ENCODE peak calls at places on chromosomes 11 and 22, in nine cellular contexts. L is Panc1; T is left lung; M is lower lobe of right lung; O is heart left ventricle; D is CD4-positive, CD25-positive, alpha-beta regulatory T cell; J is upper lobe of left lung; E is body of pancreas; A is thoracic aorta. P is an unnamed sample.

GRCh38 chr11:95187730-95188129 is 43.3 kb downstream of the SESN3 start:
- ATAC-seq in L (no peak), T (no peak), M (no peak), O (no peak), D (no peak), J (no peak), E (no peak), A (no peak), P (no peak)

GRCh38 chr11:66592457-66593302 is at the start of the genes CCDC87 and CCS:
- ATAC-seq in L (peak; percentile 99), T (peak; percentile 98), M (peak; percentile 99), O (peak; percentile 98), D (peak; percentile 96), J (peak; percentile 96), E (peak; percentile 98), A (peak; percentile 89), P (peak; percentile 98)

GRCh38 chr11:35043933-35044332 is 95.0 kb upstream of the CD44 start:
- ATAC-seq in L (no peak), T (peak; percentile 9), M (peak; percentile 40), O (peak; percentile 76), D (no peak), J (no peak), E (no peak), A (no peak), P (no peak)

GRCh38 chr11:2699185-2699530 is 636 bp downstream of the KCNQ1OT1 start:
- ATAC-seq in L (peak; percentile 10), T (peak; percentile 32), M (peak; percentile 40), O (peak; percentile 3), D (no peak), J (peak; percentile 46), E (peak; percentile 10), A (no peak), P (no peak)

GRCh38 chr11:46356911-46357482 is 9.7 kb downstream of the DGKZ start:
- ATAC-seq in L (no peak), T (no peak), M (no peak), O (no peak), D (no peak), J (no peak), E (no peak), A (no peak), P (no peak)

GRCh38 chr11:50182486-50182885 is 149.8 kb downstream of the OR4C45 start:
- ATAC-seq in L (no peak), T (no peak), M (no peak), O (peak; percentile 50), D (no peak), J (no peak), E (no peak), A (no peak), P (no peak)

GRCh38 chr22:43154887-43155536 is 3.7 kb downstream of the TSPO start:
- ATAC-seq in L (no peak), T (no peak), M (no peak), O (no peak), D (no peak), J (peak; percentile 15), E (no peak), A (no peak), P (no peak)

GRCh38 chr11:34997872-34998548 is 81.6 kb downstream of the PDHX start:
- ATAC-seq in L (peak; percentile 65), T (peak; percentile 71), M (peak; percentile 66), O (no peak), D (no peak), J (no peak), E (peak; percentile 73), A (no peak), P (no peak)

GRCh38 chr22:36946436-36947158 is 33.2 kb downstream of the CSF2RB start:
- ATAC-seq in L (no peak), T (no peak), M (no peak), O (no peak), D (no peak), J (no peak), E (no peak), A (no peak), P (no peak)

GRCh38 chr11:20022363-20023081 is 137.8 kb downstream of the DBX1 start:
- ATAC-seq in L (no peak), T (peak; percentile 40), M (no peak), O (peak; percentile 39), D (no peak), J (peak; percentile 23), E (peak; percentile 73), A (no peak), P (no peak)

GRCh38 chr11:81219661-81220060 is 1514.0 kb downstream of the FAM181B start:
- ATAC-seq in L (no peak), T (no peak), M (no peak), O (no peak), D (no peak), J (no peak), E (no peak), A (no peak), P (no peak)

GRCh38 chr22:32646476-32646875 is 155.0 kb upstream of the TIMP3 start:
- ATAC-seq in L (no peak), T (no peak), M (no peak), O (no peak), D (no peak), J (no peak), E (no peak), A (no peak), P (no peak)

GRCh38 chr22:46846154-46846831 is 83.8 kb downstream of the TBC1D22A start:
- ATAC-seq in L (no peak), T (no peak), M (no peak), O (no peak), D (no peak), J (no peak), E (no peak), A (no peak), P (no peak)

GRCh38 chr11:762421-763072 is 14.7 kb downstream of the GATD1 start:
- ATAC-seq in L (peak; percentile 61), T (peak; percentile 82), M (peak; percentile 82), O (peak; percentile 16), D (no peak), J (peak; percentile 82), E (peak; percentile 46), A (no peak), P (peak; percentile 41)

GRCh38 chr11:68897441-68897840 is 6.2 kb downstream of the MRPL21 start:
- ATAC-seq in L (no peak), T (no peak), M (no peak), O (no peak), D (no peak), J (no peak), E (no peak), A (no peak), P (no peak)
- H3K36me3 ChIP-seq in L (peaks cover 20% of the 10 kb centered on the region), T (no peaks in the 10 kb centered on the region), M (peaks cover 81% of the 10 kb centered on the region), O (peaks cover 75% of the 10 kb centered on the region), D (peaks cover 72% of the 10 kb centered on the region), J (peaks cover 76% of the 10 kb centered on the region), E (peaks cover 41% of the 10 kb centered on the region), A (peaks cover 63% of the 10 kb centered on the region), P (peaks cover 89% of the 10 kb centered on the region)

DNA sequence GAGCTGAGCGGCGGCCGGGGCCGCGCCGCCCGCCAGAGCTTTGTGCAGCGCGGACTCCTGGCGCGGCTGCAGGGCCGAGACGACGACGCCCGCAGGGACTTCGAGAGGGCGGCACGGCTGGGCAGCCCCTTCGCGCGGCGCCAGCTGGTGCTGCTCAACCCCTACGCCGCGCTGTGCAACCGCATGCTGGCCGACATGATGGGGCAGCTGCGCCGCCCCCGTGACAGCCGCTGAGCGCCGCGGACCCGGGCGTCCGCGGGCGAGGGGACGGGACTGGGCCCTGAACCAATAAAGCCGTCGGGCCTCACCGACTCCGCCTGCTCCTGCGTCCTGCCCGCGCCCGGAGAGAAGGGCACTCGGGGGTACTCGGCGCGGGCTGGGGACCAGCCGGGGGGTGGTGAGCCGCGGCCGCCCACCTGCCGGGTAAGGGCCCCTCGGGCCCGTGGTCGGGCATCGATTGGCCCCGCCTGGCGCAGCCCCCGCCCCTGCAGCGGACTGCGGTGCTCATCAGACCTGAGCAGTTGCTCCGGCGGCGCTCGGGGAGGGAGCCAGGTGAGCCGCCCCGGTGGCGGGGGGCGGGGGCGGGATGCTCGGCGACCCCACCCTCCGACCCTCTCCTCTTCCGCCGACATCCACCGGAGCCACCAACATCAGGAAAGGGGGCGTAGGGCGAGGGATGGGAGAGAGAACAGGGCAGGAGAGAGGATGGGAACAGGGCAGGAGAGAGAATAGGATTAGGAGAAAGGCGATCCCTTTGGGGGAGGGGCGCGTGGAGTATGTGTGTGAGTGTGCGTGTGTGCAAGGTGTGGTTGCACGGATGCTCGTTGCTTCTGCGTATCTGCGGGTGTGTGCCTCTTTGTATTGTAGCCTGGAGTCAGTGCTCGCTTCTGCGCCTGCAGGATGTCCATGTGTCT is at the start of gene TMEM25:
- ATAC-seq in L (peak; percentile 76), T (peak; percentile 93), M (peak; percentile 93), O (peak; percentile 85), D (peak; percentile 85), J (peak; percentile 84), E (peak; percentile 81), A (no peak), P (peak; percentile 82)
- H3K27ac ChIP-seq in L (peak within 1 kb of the TSS; percentile 64), T (peak within 1 kb of the TSS; percentile 60), M (peak within 1 kb of the TSS; percentile 78), O (peak within 1 kb of the TSS; percentile 77), D (peak within 1 kb of the TSS; percentile 45), J (peak within 1 kb of the TSS; percentile 64), E (peak within 1 kb of the TSS; percentile 52), A (peak within 1 kb of the TSS; percentile 74), P (peak within 1 kb of the TSS; percentile 88)

GRCh38 chr11:44003736-44004451 is 43.9 kb upstream of the ACCSL start:
- ATAC-seq in L (no peak), T (no peak), M (no peak), O (no peak), D (no peak), J (no peak), E (no peak), A (no peak), P (no peak)
- H3K36me3 ChIP-seq in L (no peaks in the 10 kb centered on the region), T (no peaks in the 10 kb centered on the region), M (no peaks in the 10 kb centered on the region), O (no peaks in the 10 kb centered on the region), D (no peaks in the 10 kb centered on the region), J (no peaks in the 10 kb centered on the region), E (no peaks in the 10 kb centered on the region), A (no peaks in the 10 kb centered on the region), P (no peaks in the 10 kb centered on the region)

GRCh38 chr11:24171869-24172268 is 325.0 kb upstream of the LUZP2 start:
- ATAC-seq in L (no peak), T (no peak), M (no peak), O (no peak), D (no peak), J (no peak), E (no peak), A (no peak), P (no peak)
- H3K27ac ChIP-seq in L (no peak overlapping the region), T (no peak overlapping the region), M (no peak overlapping the region), O (no peak overlapping the region), D (no peak overlapping the region), J (no peak overlapping the region), E (no peak overlapping the region), A (no peak overlapping the region), P (no peak overlapping the region)

GRCh38 chr11:122114976-122115375 is 1.0 kb downstream of the BLID start:
- ATAC-seq in L (no peak), T (no peak), M (no peak), O (no peak), D (no peak), J (no peak), E (no peak), A (no peak), P (no peak)
- H3K36me3 ChIP-seq in L (no peaks in the 10 kb centered on the region), T (no peaks in the 10 kb centered on the region), M (no peaks in the 10 kb centered on the region), O (no peaks in the 10 kb centered on the region), D (no peaks in the 10 kb centered on the region), J (no peaks in the 10 kb centered on the region), E (no peaks in the 10 kb centered on the region), A (no peaks in the 10 kb centered on the region), P (no peaks in the 10 kb centered on the region)

P was measured in gastroesophageal sphincter.